ENCODE peak calls at places on chromosome 20, in five cellular contexts. R, S, T, V and L are unnamed samples.

GRCh38 chr20:58264271-58264670 is 35.8 kb upstream of the ANKRD60 start:
- DNase-seq in R (no peak), S (no peak), T (no peak), V (no peak), L (no peak)

GRCh38 chr20:61739832-61740118 is 325.9 kb downstream of the TAF4 start:
- DNase-seq in R (no peak), S (no peak), T (no peak), V (no peak), L (no peak)

GRCh38 chr20:57892471-57892870 is 182.7 kb upstream of the PMEPA1 start:
- DNase-seq in R (no peak), S (no peak), T (no peak), V (no peak), L (peak)

GRCh38 chr20:10673176-10673830 is 496 bp downstream of the JAG1 start:
- DNase-seq in R (no peak), S (no peak), T (peak), V (peak), L (peak)

GRCh38 chr20:2261105-2261504 is 34.7 kb upstream of the TGM3 start:
- DNase-seq in R (no peak), S (no peak), T (no peak), V (no peak), L (peak)

GRCh38 chr20:53706511-53707031 is 112.9 kb upstream of the ZNF217 start:
- DNase-seq in R (peak), S (no peak), T (peak), V (no peak), L (no peak)

GRCh38 chr20:39356913-39357312 is 394.8 kb downstream of the DHX35 start:
- DNase-seq in R (no peak), S (no peak), T (no peak), V (no peak), L (no peak)

GRCh38 chr20:37579091-37579490 is 51.4 kb upstream of the BLCAP start:
- DNase-seq in R (no peak), S (no peak), T (peak), V (no peak), L (peak)

GRCh38 chr20:53867741-53868351 is 202.5 kb downstream of the BCAS1 start:
- DNase-seq in R (no peak), S (no peak), T (no peak), V (no peak), L (no peak)

GRCh38 chr20:59002388-59002787 is 4.7 kb downstream of the CTSZ start:
- DNase-seq in R (no peak), S (no peak), T (no peak), V (no peak), L (no peak)

GRCh38 chr20:52847029-52847660 is 125.0 kb upstream of the TSHZ2 start:
- DNase-seq in R (no peak), S (no peak), T (no peak), V (no peak), L (no peak)

GRCh38 chr20:23290761-23291574 is 59.6 kb upstream of the NXT1 start:
- DNase-seq in R (no peak), S (no peak), T (no peak), V (no peak), L (no peak)

GRCh38 chr20:34324541-34324940 is 21.4 kb upstream of the AHCY start:
- DNase-seq in R (no peak), S (no peak), T (peak), V (no peak), L (no peak)

GRCh38 chr20:53805895-53806384 is 212.3 kb upstream of the ZNF217 start:
- DNase-seq in R (no peak), S (no peak), T (no peak), V (no peak), L (no peak)